ENCODE peak calls at places on chromosomes 16 and 17, in four cellular contexts. V is epithelial cell of esophagus, Y is GF-D8, N is IMR-90. F is an unnamed sample.

GRCh38 chr17:72566671-72567484 is 446.1 kb downstream of the SOX9 start:
- DNase-seq in N (no peak), Y (no peak), V (no peak), F (no peak)

GRCh38 chr17:835263-835662 is 53.1 kb downstream of the MRM3 start:
- DNase-seq in V (peak), Y (no peak), N (peak), F (no peak)

GRCh38 chr16:4323071-4323844 is 7.4 kb downstream of the GLIS2 start:
- DNase-seq in V (no peak), N (no peak), Y (no peak), F (no peak)

GRCh38 chr16:89921699-89922476 is 1.3 kb upstream of the TUBB3 start:
- DNase-seq in V (peak), Y (no peak), N (peak), F (peak)

GRCh38 chr16:53089434-53090270 is 34.9 kb downstream of the CHD9 start:
- DNase-seq in Y (no peak), N (no peak), V (peak), F (no peak)

GRCh38 chr17:43613911-43614310 is 47.8 kb downstream of the MEOX1 start:
- DNase-seq in Y (no peak), N (no peak), V (peak), F (no peak)

GRCh38 chr17:56785396-56785795 is 48.3 kb downstream of the C17orf67 start:
- DNase-seq in V (peak), N (peak), Y (no peak), F (peak)

GRCh38 chr17:40615295-40615988 is 32.2 kb downstream of the SMARCE1 start:
- DNase-seq in N (peak), V (peak), Y (no peak), F (no peak)

GRCh38 chr16:48556913-48557351 is 53.0 kb downstream of the N4BP1 start:
- DNase-seq in Y (no peak), V (peak), N (peak), F (no peak)

GRCh38 chr16:51164167-51164566 is 13.1 kb upstream of the SALL1 start:
- DNase-seq in V (no peak), Y (no peak), N (peak), F (no peak)

GRCh38 chr17:79840204-79840988 is 1.2 kb upstream of the CBX4 start:
- DNase-seq in Y (peak), V (peak), N (peak), F (no peak)

GRCh38 chr17:82356028-82356427 is 3.0 kb upstream of the TEX19 start:
- DNase-seq in N (no peak), V (peak), Y (no peak), F (peak)

GRCh38 chr17:31508310-31509094 is 117.0 kb downstream of the RAB11FIP4 start:
- DNase-seq in Y (peak), V (no peak), N (peak), F (no peak)

F was measured in epithelial cell of prostate.